ENCODE peak calls at places on chromosomes 2 and 18, in four cellular contexts. U, O, C and R are unnamed samples.

GRCh38 chr2:181466661-181467576 is 9.7 kb downstream of the ITGA4 start:
- DNase-seq in U (peak; percentile 63), O (peak; percentile 32), C (no peak), R (peak; percentile 76)

GRCh38 chr2:30608643-30609042 is 161.6 kb downstream of the LCLAT1 start:
- DNase-seq in U (peak; percentile 38), O (no peak), C (no peak), R (no peak)

GRCh38 chr2:52512760-52513159 is 1254.8 kb upstream of the CHAC2 start:
- DNase-seq in U (no peak), O (no peak), C (no peak), R (no peak)

GRCh38 chr2:141498561-141498960 is 632.3 kb downstream of the LRP1B start:
- DNase-seq in U (no peak), O (no peak), C (no peak), R (no peak)

GRCh38 chr2:218357194-218358177 is 829 bp downstream of the CATIP start:
- DNase-seq in U (peak; percentile 18), O (no peak), C (no peak), R (no peak)

GRCh38 chr2:178523596-178524134 is 43.4 kb downstream of the PLEKHA3 start:
- DNase-seq in U (peak; percentile 41), O (no peak), C (peak; percentile 3), R (no peak)

GRCh38 chr2:2324565-2325101 is 6.4 kb downstream of the MYT1L start:
- DNase-seq in U (no peak), O (no peak), C (no peak), R (no peak)

GRCh38 chr18:56511996-56512395 is 126.4 kb downstream of the TXNL1 start:
- DNase-seq in U (no peak), O (no peak), C (no peak), R (no peak)

GRCh38 chr2:212711851-212712250 is 173.2 kb upstream of the ERBB4 start:
- DNase-seq in U (no peak), O (no peak), C (no peak), R (no peak)

GRCh38 chr2:24304098-24304497 is 56.2 kb downstream of the ITSN2 start:
- DNase-seq in U (peak; percentile 26), O (peak; percentile 38), C (no peak), R (no peak)

GRCh38 chr2:85887566-85888019 is 1.2 kb downstream of the ST3GAL5 start:
- DNase-seq in U (peak; percentile 38), O (no peak), C (peak; percentile 43), R (no peak)

GRCh38 chr18:23627325-23627724 is 35.4 kb downstream of the ANKRD29 start:
- DNase-seq in U (no peak), O (peak; percentile 37), C (peak; percentile 49), R (no peak)

GRCh38 chr2:167869200-167869599 is 378.2 kb downstream of the STK39 start:
- DNase-seq in U (no peak), O (no peak), C (no peak), R (no peak)

GRCh38 chr2:86223098-86223681 is 23.9 kb downstream of the MRPL35 start:
- DNase-seq in U (no peak), O (no peak), C (no peak), R (no peak)

GRCh38 chr2:74836675-74837401 is 2.9 kb downstream of the HK2 start:
- DNase-seq in U (no peak), O (no peak), C (no peak), R (peak; percentile 58)

GRCh38 chr2:62340981-62341624 is 145.2 kb downstream of the B3GNT2 start:
- DNase-seq in U (peak; percentile 65), O (no peak), C (no peak), R (no peak)

GRCh38 chr2:136116813-136117390 is 1.0 kb downstream of the CXCR4 start:
- DNase-seq in U (no peak), O (no peak), C (no peak), R (no peak)

GRCh38 chr2:20666364-20667150 is at the start of gene GDF7:
- DNase-seq in U (no peak), O (peak; percentile 46), C (no peak), R (peak; percentile 72)

GRCh38 chr2:9087151-9087681 is 83.7 kb upstream of the MBOAT2 start:
- DNase-seq in U (no peak), O (no peak), C (no peak), R (no peak)

GRCh38 chr2:64606495-64607363 is 47.0 kb downstream of the SERTAD2 start:
- DNase-seq in U (peak; percentile 94), O (peak; percentile 76), C (no peak), R (no peak)

GRCh38 chr2:8676191-8676914 is 5.5 kb upstream of the ID2 start:
- DNase-seq in U (no peak), O (no peak), C (no peak), R (no peak)

GRCh38 chr2:215354771-215355695 is 43.2 kb downstream of the ATIC start:
- DNase-seq in U (no peak), O (no peak), C (no peak), R (no peak)

GRCh38 chr2:119683717-119684443 is 4.9 kb downstream of the TMEM177 start:
- DNase-seq in U (peak; percentile 27), O (no peak), C (no peak), R (no peak)

GRCh38 chr18:26504831-26505230 is 43.5 kb downstream of the KCTD1 start:
- DNase-seq in U (no peak), O (no peak), C (no peak), R (no peak)

GRCh38 chr2:195535911-195536522 is 121.0 kb upstream of the SLC39A10 start:
- DNase-seq in U (peak; percentile 67), O (no peak), C (no peak), R (no peak)

GRCh38 chr2:232549655-232550350 is 554 bp downstream of the TIGD1 start:
- DNase-seq in U (peak; percentile 16), O (no peak), C (no peak), R (no peak)

GRCh38 chr2:238320648-238321281 is 447 bp downstream of the TRAF3IP1 start:
- DNase-seq in U (peak; percentile 9), O (no peak), C (peak; percentile 15), R (peak; percentile 64)

GRCh38 chr18:45361148-45361851 is 254.0 kb upstream of the SLC14A2 start:
- DNase-seq in U (no peak), O (no peak), C (no peak), R (no peak)

GRCh38 chr18:45370190-45371010 is 244.9 kb upstream of the SLC14A2 start:
- DNase-seq in U (no peak), O (no peak), C (no peak), R (no peak)

GRCh38 chr18:45363258-45363657 is 252.0 kb upstream of the SLC14A2 start:
- DNase-seq in U (no peak), O (no peak), C (no peak), R (no peak)

GRCh38 chr18:45365835-45366234 is 249.4 kb upstream of the SLC14A2 start:
- DNase-seq in U (no peak), O (no peak), C (no peak), R (no peak)
- TF ChIP-seq JUN in U (no peak), O (no peak), C (no peak), R (no peak)

GRCh38 chr2:124369181-124369580 is 344.1 kb downstream of the CNTNAP5 start:
- DNase-seq in U (no peak), O (no peak), C (no peak), R (no peak)
- TF ChIP-seq CHD2 in U (no peak), O (no peak), C (no peak), R (no peak)

GRCh38 chr2:126736133-126736874 is 80.3 kb downstream of the GYPC start:
- DNase-seq in U (no peak), O (no peak), C (no peak), R (no peak)
- TF ChIP-seq JUN in U (no peak), O (no peak), C (no peak), R (no peak)

GRCh38 chr2:160372585-160372984 is 121.0 kb downstream of the RBMS1 start:
- DNase-seq in U (no peak), O (no peak), C (no peak), R (no peak)
- TF ChIP-seq CHD2 in U (no peak), O (no peak), C (no peak), R (no peak)

GRCh38 chr2:159811232-159811631 is 13.2 kb upstream of the CD302 start:
- DNase-seq in U (no peak), O (no peak), C (no peak), R (no peak)
- TF ChIP-seq JUN in U (no peak), O (no peak), C (no peak), R (no peak)

GRCh38 chr18:36772339-36772738 is 56.5 kb downstream of the TPGS2 start:
- DNase-seq in U (no peak), O (no peak), C (no peak), R (no peak)
- TF ChIP-seq CHD2 in U (no peak), O (no peak), C (no peak), R (no peak)

GRCh38 chr2:88066543-88066942 is 1.1 kb upstream of the SMYD1 start:
- DNase-seq in U (no peak), O (no peak), C (no peak), R (no peak)

GRCh38 chr2:88067598-88067997 is at the start of gene SMYD1:
- DNase-seq in U (no peak), O (no peak), C (no peak), R (no peak)

GRCh38 chr2:88069117-88069516 is 1.5 kb downstream of the SMYD1 start:
- DNase-seq in U (no peak), O (no peak), C (no peak), R (no peak)

GRCh38 chr2:88068044-88068443 is 419 bp downstream of the SMYD1 start:
- DNase-seq in U (no peak), O (no peak), C (no peak), R (no peak)

GRCh38 chr2:88067189-88067588 is 436 bp upstream of the SMYD1 start:
- DNase-seq in U (no peak), O (no peak), C (no peak), R (no peak)
- TF ChIP-seq JUN in U (no peak), O (no peak), C (no peak), R (no peak)

GRCh38 chr2:69628325-69629038 is 15.1 kb downstream of the AAK1 start:
- DNase-seq in U (peak; percentile 30), O (no peak), C (no peak), R (no peak)
- TF ChIP-seq CHD2 in U (no peak), O (no peak), C (no peak), R (no peak)